ENCODE peak calls at places on chromosome 12, in eight cellular contexts. One of them, this sample, is unnamed.

GRCh38 chr12:7146906-7147305 is 16.7 kb downstream of the CLSTN3 start:
- DNase-seq in naive B cell: no peak
- DNase-seq in SHP77: no peak
- DNase-seq in neural crest cell: no peak
- DNase-seq in activated T-helper 9 cell treated with anti-CD3 and anti-CD28 coated beads, Interleukin-2, amount 50 U/mL, for 16 hours: no peak
- DNase-seq in dorsolateral prefrontal cortex: no peak
- DNase-seq in fibroblast of lung: no peak
- DNase-seq in LoVo: no peak
- DNase-seq in this sample: no peak

GRCh38 chr12:122043476-122043875 is 21.8 kb downstream of the BCL7A start:
- DNase-seq in naive B cell: no peak
- DNase-seq in SHP77: no peak
- DNase-seq in neural crest cell: no peak
- DNase-seq in activated T-helper 9 cell treated with anti-CD3 and anti-CD28 coated beads, Interleukin-2, amount 50 U/mL, for 16 hours: no peak
- DNase-seq in dorsolateral prefrontal cortex: no peak
- DNase-seq in fibroblast of lung: no peak
- DNase-seq in LoVo: no peak
- DNase-seq in this sample: no peak

GRCh38 chr12:62738611-62739010 is 196.3 kb downstream of the PPM1H start:
- DNase-seq in naive B cell: no peak
- DNase-seq in SHP77: no peak
- DNase-seq in neural crest cell: no peak
- DNase-seq in activated T-helper 9 cell treated with anti-CD3 and anti-CD28 coated beads, Interleukin-2, amount 50 U/mL, for 16 hours: no peak
- DNase-seq in dorsolateral prefrontal cortex: no peak
- DNase-seq in fibroblast of lung: no peak
- DNase-seq in LoVo: no peak
- DNase-seq in this sample: no peak

GRCh38 chr12:569803-570236 is 93.4 kb downstream of the NINJ2 start:
- DNase-seq in naive B cell: peak; percentile 77
- DNase-seq in SHP77: peak; percentile 18
- DNase-seq in neural crest cell: peak; percentile 94
- DNase-seq in activated T-helper 9 cell treated with anti-CD3 and anti-CD28 coated beads, Interleukin-2, amount 50 U/mL, for 16 hours: peak; percentile 80
- DNase-seq in dorsolateral prefrontal cortex: peak; percentile 89
- DNase-seq in fibroblast of lung: peak; percentile 84
- DNase-seq in LoVo: peak; percentile 91
- DNase-seq in this sample: no peak

GRCh38 chr12:18066666-18067065 is 23.3 kb downstream of the RERGL start:
- DNase-seq in naive B cell: no peak
- DNase-seq in SHP77: no peak
- DNase-seq in neural crest cell: no peak
- DNase-seq in activated T-helper 9 cell treated with anti-CD3 and anti-CD28 coated beads, Interleukin-2, amount 50 U/mL, for 16 hours: no peak
- DNase-seq in dorsolateral prefrontal cortex: no peak
- DNase-seq in fibroblast of lung: no peak
- DNase-seq in LoVo: no peak
- DNase-seq in this sample: no peak

GRCh38 chr12:131901431-131902331 is 7.3 kb downstream of the ULK1 start:
- DNase-seq in naive B cell: no peak
- DNase-seq in SHP77: no peak
- DNase-seq in neural crest cell: no peak
- DNase-seq in activated T-helper 9 cell treated with anti-CD3 and anti-CD28 coated beads, Interleukin-2, amount 50 U/mL, for 16 hours: no peak
- DNase-seq in dorsolateral prefrontal cortex: no peak
- DNase-seq in fibroblast of lung: no peak
- DNase-seq in LoVo: no peak
- DNase-seq in this sample: no peak

GRCh38 chr12:74491374-74491773 is 46.3 kb upstream of the ATXN7L3B start:
- DNase-seq in naive B cell: no peak
- DNase-seq in SHP77: no peak
- DNase-seq in neural crest cell: no peak
- DNase-seq in activated T-helper 9 cell treated with anti-CD3 and anti-CD28 coated beads, Interleukin-2, amount 50 U/mL, for 16 hours: no peak
- DNase-seq in dorsolateral prefrontal cortex: no peak
- DNase-seq in fibroblast of lung: no peak
- DNase-seq in LoVo: no peak
- DNase-seq in this sample: no peak

GRCh38 chr12:112537710-112538396 is 119.1 kb downstream of the PTPN11 start:
- DNase-seq in naive B cell: no peak
- DNase-seq in SHP77: no peak
- DNase-seq in neural crest cell: no peak
- DNase-seq in activated T-helper 9 cell treated with anti-CD3 and anti-CD28 coated beads, Interleukin-2, amount 50 U/mL, for 16 hours: no peak
- DNase-seq in dorsolateral prefrontal cortex: no peak
- DNase-seq in fibroblast of lung: no peak
- DNase-seq in LoVo: no peak
- DNase-seq in this sample: peak; percentile 11

GRCh38 chr12:43271659-43272058 is 280.3 kb downstream of the ADAMTS20 start:
- DNase-seq in naive B cell: no peak
- DNase-seq in SHP77: no peak
- DNase-seq in neural crest cell: no peak
- DNase-seq in activated T-helper 9 cell treated with anti-CD3 and anti-CD28 coated beads, Interleukin-2, amount 50 U/mL, for 16 hours: no peak
- DNase-seq in dorsolateral prefrontal cortex: no peak
- DNase-seq in fibroblast of lung: no peak
- DNase-seq in LoVo: no peak
- DNase-seq in this sample: no peak

GRCh38 chr12:48424644-48425043 is 47.7 kb upstream of the ANP32D start:
- DNase-seq in naive B cell: no peak
- DNase-seq in SHP77: no peak
- DNase-seq in neural crest cell: no peak
- DNase-seq in activated T-helper 9 cell treated with anti-CD3 and anti-CD28 coated beads, Interleukin-2, amount 50 U/mL, for 16 hours: no peak
- DNase-seq in dorsolateral prefrontal cortex: no peak
- DNase-seq in fibroblast of lung: no peak
- DNase-seq in LoVo: no peak
- DNase-seq in this sample: no peak

This sample was measured in HS-5.